ENCODE peak calls at places on chromosome 2, in four cellular contexts. G is A549, Z is RWPE1, D is GM13976. S is an unnamed sample.

GRCh38 chr2:28286678-28287077 is 106.0 kb upstream of the FOSL2 start:
- DNase-seq in G (no peak), Z (no peak), D (no peak), S (no peak)

GRCh38 chr2:190023860-190024259 is 38.7 kb downstream of the MSTN start:
- DNase-seq in G (peak), Z (peak), D (no peak), S (no peak)

GRCh38 chr2:218722876-218723477 is 12.3 kb downstream of the TTLL4 start:
- DNase-seq in G (no peak), Z (no peak), D (no peak), S (no peak)

GRCh38 chr2:47346107-47346506 is 56.8 kb upstream of the MSH2 start:
- DNase-seq in G (no peak), Z (no peak), D (no peak), S (no peak)

GRCh38 chr2:171260471-171261424 is 100.1 kb upstream of the TLK1 start:
- DNase-seq in G (no peak), Z (no peak), D (peak), S (no peak)

GRCh38 chr2:150296795-150297546 is 190.5 kb downstream of the RND3 start:
- DNase-seq in G (peak), Z (no peak), D (no peak), S (no peak)

GRCh38 chr2:225429718-225430117 is 30.2 kb downstream of the NYAP2 start:
- DNase-seq in G (no peak), Z (no peak), D (no peak), S (no peak)

GRCh38 chr2:227503433-227504406 is 31.8 kb downstream of the AGFG1 start:
- DNase-seq in G (peak), Z (peak), D (no peak), S (no peak)

GRCh38 chr2:63856302-63856600 is 14.6 kb downstream of the UGP2 start:
- DNase-seq in G (no peak), Z (no peak), D (no peak), S (no peak)

GRCh38 chr2:208033701-208034502 is 8.6 kb upstream of the PLEKHM3 start:
- DNase-seq in G (peak), Z (peak), D (peak), S (no peak)

GRCh38 chr2:66641685-66642084 is 206.8 kb downstream of the MEIS1 start:
- DNase-seq in G (no peak), Z (no peak), D (no peak), S (no peak)

GRCh38 chr2:166375205-166375735 is 474 bp downstream of the SCN9A start:
- DNase-seq in G (peak), Z (peak), D (no peak), S (no peak)

GRCh38 chr2:166376488-166376828 is 714 bp upstream of the SCN9A start:
- DNase-seq in G (no peak), Z (no peak), D (no peak), S (no peak)

GRCh38 chr2:166376873-166377272 is 1.1 kb upstream of the SCN9A start:
- DNase-seq in G (no peak), Z (no peak), D (no peak), S (no peak)

GRCh38 chr2:166373951-166374350 is 1.8 kb downstream of the SCN9A start:
- DNase-seq in G (peak), Z (peak), D (no peak), S (no peak)

GRCh38 chr2:166375736-166376487 is at the start of gene SCN9A:
- DNase-seq in G (peak), Z (peak), D (peak), S (peak)
- TF ChIP-seq CTCF in G (no peak), Z (no peak), D (no peak), S (no peak)

DNA sequence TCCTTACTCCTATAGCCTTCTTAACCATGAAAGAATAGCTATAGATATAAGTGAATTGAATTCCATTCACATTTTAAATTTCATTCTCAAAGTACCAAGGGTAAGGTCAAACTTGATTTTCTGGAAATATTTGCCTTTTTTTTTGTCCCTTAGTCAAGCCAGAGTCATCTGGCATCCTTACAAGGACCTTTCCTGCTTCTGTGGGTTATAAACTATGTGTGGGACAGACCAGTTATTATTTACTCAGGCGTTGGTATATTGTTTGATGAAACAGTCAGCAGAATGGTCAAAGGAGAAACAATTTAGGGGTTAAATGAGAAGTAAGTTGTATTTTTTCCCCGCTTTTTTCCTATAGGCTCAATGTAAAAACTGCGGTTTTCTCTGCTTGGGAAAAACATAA is 1103.2 kb upstream of the ZEB2 start:
- DNase-seq in G (no peak), Z (no peak), D (no peak), S (no peak)
- TF ChIP-seq CTCF in G (no peak), Z (no peak), D (no peak), S (no peak)

GRCh38 chr2:174180165-174180724 is 68.1 kb downstream of the OLA1 start:
- DNase-seq in G (peak), Z (no peak), D (no peak), S (no peak)
- TF ChIP-seq CTCF in G (no peak), Z (no peak), D (no peak), S (no peak)

GRCh38 chr2:178480227-178481181 is at the start of gene PLEKHA3:
- DNase-seq in G (peak), Z (peak), D (peak), S (peak)
- TF ChIP-seq CTCF in G (no peak), Z (no peak), D (no peak), S (no peak)

GRCh38 chr2:185526156-185526555 is 212.4 kb upstream of the FSIP2 start:
- DNase-seq in G (no peak), Z (no peak), D (no peak), S (no peak)

DNA sequence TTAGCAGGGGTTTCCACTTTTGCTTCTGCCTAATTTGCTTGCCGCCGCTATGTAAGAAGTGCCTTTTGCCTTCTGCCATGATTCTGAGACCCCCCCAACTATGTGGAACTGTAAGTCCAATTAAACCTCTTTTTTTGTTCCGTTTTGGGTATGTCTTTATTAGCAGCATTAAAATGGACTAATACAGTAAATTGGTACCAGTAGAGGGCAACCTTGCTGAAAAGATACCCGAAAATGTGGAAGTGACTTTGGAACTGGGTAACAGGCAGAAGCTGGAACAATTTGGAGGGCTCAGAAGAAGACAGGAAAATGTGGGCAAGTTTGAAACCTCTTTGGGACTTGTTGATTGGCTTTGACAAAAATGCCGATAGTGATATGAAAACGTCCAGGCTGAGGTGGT is 216.1 kb upstream of the FSIP2 start:
- DNase-seq in G (peak), Z (no peak), D (no peak), S (no peak)
- TF ChIP-seq CTCF in G (peak), Z (no peak), D (no peak), S (no peak)

GRCh38 chr2:154400891-154401290 is 297.6 kb upstream of the KCNJ3 start:
- DNase-seq in G (no peak), Z (no peak), D (no peak), S (no peak)

GRCh38 chr2:154403242-154403790 is 295.2 kb upstream of the KCNJ3 start:
- DNase-seq in G (no peak), Z (no peak), D (no peak), S (no peak)

DNA sequence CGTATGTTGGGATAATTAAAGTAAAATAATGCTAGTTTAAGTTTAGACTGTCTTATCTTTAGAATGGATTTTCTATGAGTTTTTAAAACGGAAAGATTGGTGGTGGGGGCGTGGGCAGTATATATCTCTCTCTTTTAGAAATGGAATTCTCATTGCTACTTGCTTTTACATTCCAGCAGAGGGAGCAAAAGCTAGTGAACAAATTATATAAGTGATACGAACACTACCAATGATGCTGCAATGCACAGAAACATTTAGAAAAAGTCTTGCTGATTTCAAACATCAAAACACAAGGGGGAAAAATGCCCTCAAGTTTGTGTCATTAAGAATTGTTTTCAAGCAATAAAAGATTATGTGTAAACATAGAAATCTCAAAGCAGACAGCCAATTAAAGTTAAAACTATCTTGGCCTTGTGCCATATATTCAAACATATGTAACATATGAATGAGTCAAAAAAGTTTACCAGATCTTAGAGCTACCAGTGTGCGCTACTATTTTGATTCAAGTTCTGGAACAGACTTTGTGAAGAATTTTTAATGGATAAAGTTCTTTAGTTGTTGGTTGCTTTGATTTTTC is 296.3 kb upstream of the KCNJ3 start:
- DNase-seq in G (peak), Z (peak), D (no peak), S (no peak)
- TF ChIP-seq CTCF in G (peak), Z (peak), D (no peak), S (no peak)

GRCh38 chr2:40367032-40367431 is 84.9 kb downstream of the SLC8A1 start:
- DNase-seq in G (no peak), Z (no peak), D (no peak), S (no peak)
- TF ChIP-seq CTCF in G (no peak), Z (no peak), D (no peak), S (no peak)

DNA sequence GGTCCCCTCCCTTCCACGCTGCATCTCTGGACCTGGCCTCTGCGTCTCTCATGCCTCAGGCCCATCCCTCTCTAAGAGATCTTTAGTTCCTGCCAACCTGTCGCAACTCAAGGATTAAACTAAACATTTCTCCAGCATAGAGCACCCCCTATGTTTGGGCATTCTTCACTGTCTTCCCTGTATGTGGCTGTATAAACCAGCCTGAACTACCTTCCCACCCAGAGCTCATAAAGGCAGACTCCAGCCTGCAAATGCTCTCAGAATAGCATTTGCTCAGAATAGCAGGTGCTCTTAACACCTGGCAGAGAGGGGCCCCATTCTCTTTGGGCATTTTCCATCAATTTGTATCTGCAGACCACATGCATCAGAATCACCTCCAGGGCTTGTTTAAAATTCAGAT is 83.4 kb downstream of the EHD3 start:
- DNase-seq in G (no peak), Z (no peak), D (no peak), S (no peak)
- TF ChIP-seq CTCF in G (no peak), Z (no peak), D (no peak), S (no peak)

GRCh38 chr2:191299009-191299408 is 53.8 kb downstream of the MYO1B start:
- DNase-seq in G (no peak), Z (no peak), D (no peak), S (no peak)
- TF ChIP-seq CTCF in G (no peak), Z (no peak), D (no peak), S (no peak)

GRCh38 chr2:79876430-79876829 is 363.6 kb downstream of the CTNNA2 start:
- DNase-seq in G (peak), Z (peak), D (peak), S (no peak)
- TF ChIP-seq CTCF in G (peak), Z (peak), D (no peak), S (no peak)